ENCODE peak calls at places on chromosomes 16 and 17, in four cellular contexts. One of them, this sample, is unnamed.

GRCh38 chr17:8968503-8968902 is 3.0 kb upstream of the PIK3R5 start:
- DNase-seq in activated T-helper 9 cell treated with anti-CD3 and anti-CD28 coated beads, Interleukin-2, amount 50 U/mL, for 16 hours: no peak
- DNase-seq in non-pigmented ciliary epithelial cell: no peak
- DNase-seq in AG20443: no peak
- DNase-seq in this sample: no peak

GRCh38 chr16:27222499-27223225 is 19.3 kb downstream of the KDM8 start:
- DNase-seq in AG20443: peak
- DNase-seq in non-pigmented ciliary epithelial cell: no peak
- DNase-seq in activated T-helper 9 cell treated with anti-CD3 and anti-CD28 coated beads, Interleukin-2, amount 50 U/mL, for 16 hours: no peak
- DNase-seq in this sample: no peak

GRCh38 chr17:76866774-76867577 is 1.2 kb upstream of the MGAT5B start:
- DNase-seq in AG20443: peak
- DNase-seq in non-pigmented ciliary epithelial cell: peak
- DNase-seq in activated T-helper 9 cell treated with anti-CD3 and anti-CD28 coated beads, Interleukin-2, amount 50 U/mL, for 16 hours: no peak
- DNase-seq in this sample: no peak

GRCh38 chr17:61323015-61323379 is 76.6 kb upstream of the TBX2 start:
- DNase-seq in AG20443: no peak
- DNase-seq in activated T-helper 9 cell treated with anti-CD3 and anti-CD28 coated beads, Interleukin-2, amount 50 U/mL, for 16 hours: no peak
- DNase-seq in non-pigmented ciliary epithelial cell: no peak
- DNase-seq in this sample: no peak

GRCh38 chr16:57616241-57616640 is 12.2 kb upstream of the ADGRG1 start:
- DNase-seq in AG20443: no peak
- DNase-seq in non-pigmented ciliary epithelial cell: no peak
- DNase-seq in activated T-helper 9 cell treated with anti-CD3 and anti-CD28 coated beads, Interleukin-2, amount 50 U/mL, for 16 hours: no peak
- DNase-seq in this sample: no peak

GRCh38 chr16:11056989-11057645 is 112.8 kb downstream of the CLEC16A start:
- DNase-seq in activated T-helper 9 cell treated with anti-CD3 and anti-CD28 coated beads, Interleukin-2, amount 50 U/mL, for 16 hours: no peak
- DNase-seq in non-pigmented ciliary epithelial cell: no peak
- DNase-seq in AG20443: no peak
- DNase-seq in this sample: no peak

GRCh38 chr17:4327638-4328037 is 38.8 kb downstream of the UBE2G1 start:
- DNase-seq in activated T-helper 9 cell treated with anti-CD3 and anti-CD28 coated beads, Interleukin-2, amount 50 U/mL, for 16 hours: no peak
- DNase-seq in AG20443: peak
- DNase-seq in non-pigmented ciliary epithelial cell: no peak
- DNase-seq in this sample: no peak

GRCh38 chr17:633641-634091 is 81.0 kb downstream of the VPS53 start:
- DNase-seq in AG20443: peak
- DNase-seq in activated T-helper 9 cell treated with anti-CD3 and anti-CD28 coated beads, Interleukin-2, amount 50 U/mL, for 16 hours: no peak
- DNase-seq in non-pigmented ciliary epithelial cell: no peak
- DNase-seq in this sample: no peak

GRCh38 chr16:23155445-23156049 is 6.3 kb upstream of the USP31 start:
- DNase-seq in activated T-helper 9 cell treated with anti-CD3 and anti-CD28 coated beads, Interleukin-2, amount 50 U/mL, for 16 hours: no peak
- DNase-seq in non-pigmented ciliary epithelial cell: no peak
- DNase-seq in AG20443: no peak
- DNase-seq in this sample: no peak

GRCh38 chr16:82834156-82834758 is 207.5 kb downstream of the CDH13 start:
- DNase-seq in non-pigmented ciliary epithelial cell: no peak
- DNase-seq in activated T-helper 9 cell treated with anti-CD3 and anti-CD28 coated beads, Interleukin-2, amount 50 U/mL, for 16 hours: no peak
- DNase-seq in AG20443: no peak
- DNase-seq in this sample: no peak

GRCh38 chr16:87180069-87180468 is 137.1 kb downstream of the C16orf95 start:
- DNase-seq in AG20443: no peak
- DNase-seq in non-pigmented ciliary epithelial cell: no peak
- DNase-seq in activated T-helper 9 cell treated with anti-CD3 and anti-CD28 coated beads, Interleukin-2, amount 50 U/mL, for 16 hours: no peak
- DNase-seq in this sample: no peak

GRCh38 chr16:65521685-65522338 is 399.9 kb upstream of the CDH11 start:
- DNase-seq in activated T-helper 9 cell treated with anti-CD3 and anti-CD28 coated beads, Interleukin-2, amount 50 U/mL, for 16 hours: no peak
- DNase-seq in AG20443: no peak
- DNase-seq in non-pigmented ciliary epithelial cell: no peak
- DNase-seq in this sample: no peak